ENCODE peak calls at places on chromosome X, in six cellular contexts. Q is mesendoderm, I is H9, Y is neuronal stem cell, W is trophoblast cell, U is mesenchymal stem cell. C is an unnamed sample.

GRCh38 chrX:99572711-99573110 is 837.4 kb downstream of the PCDH19 start:
- DNase-seq in Q (peak), U (no peak), W (no peak), I (no peak), Y (no peak), C (no peak)

GRCh38 chrX:114841051-114841450 is 176.4 kb downstream of the IL13RA2 start:
- DNase-seq in U (peak), Q (peak), I (no peak), Y (no peak), W (no peak), C (peak)

GRCh38 chrX:24676403-24677024 is 17.2 kb upstream of the POLA1 start:
- DNase-seq in W (no peak), Q (peak), U (peak), I (no peak), Y (no peak), C (no peak)

GRCh38 chrX:147838465-147839131 is 73.1 kb upstream of the FMR1 start:
- DNase-seq in Q (peak), U (no peak), W (no peak), Y (no peak), I (no peak), C (no peak)

GRCh38 chrX:49108641-49109040 is 14.9 kb downstream of the GPKOW start:
- DNase-seq in Y (no peak), Q (no peak), I (no peak), U (no peak), W (no peak), C (no peak)

GRCh38 chrX:115563633-115564182 is 2.7 kb downstream of the PLS3 start:
- DNase-seq in Q (no peak), U (no peak), I (no peak), W (no peak), Y (no peak), C (no peak)

GRCh38 chrX:56068274-56068758 is 163.8 kb upstream of the KLF8 start:
- DNase-seq in Y (no peak), U (no peak), I (no peak), Q (no peak), W (no peak), C (no peak)

GRCh38 chrX:4239650-4240540 is 526.4 kb upstream of the PRKX start:
- DNase-seq in I (no peak), W (no peak), Y (no peak), U (no peak), Q (no peak), C (no peak)

GRCh38 chrX:17028381-17028780 is 81.9 kb downstream of the REPS2 start:
- DNase-seq in U (no peak), I (no peak), Y (no peak), W (no peak), Q (no peak), C (no peak)

GRCh38 chrX:23365541-23365940 is 30.9 kb downstream of the PTCHD1 start:
- DNase-seq in Q (no peak), I (no peak), U (no peak), Y (no peak), W (no peak), C (no peak)

GRCh38 chrX:3271485-3272186 is 74.8 kb downstream of the MXRA5 start:
- DNase-seq in Q (no peak), I (no peak), U (peak), Y (no peak), W (no peak), C (peak)

GRCh38 chrX:141936080-141936479 is 32.4 kb downstream of the MAGEC1 start:
- DNase-seq in Q (peak), I (no peak), U (no peak), Y (no peak), W (no peak), C (no peak)

GRCh38 chrX:148865237-148865636 is 364.8 kb downstream of the AFF2 start:
- DNase-seq in I (no peak), Y (no peak), Q (peak), W (no peak), U (no peak), C (no peak)

GRCh38 chrX:12080265-12080664 is 58.0 kb upstream of the FRMPD4 start:
- DNase-seq in I (peak), Q (peak), Y (peak), W (peak), U (peak), C (peak)

GRCh38 chrX:133726211-133726630 is 259.2 kb downstream of the GPC3 start:
- DNase-seq in Q (peak), I (no peak), U (peak), W (no peak), Y (no peak), C (peak)

GRCh38 chrX:30504309-30504708 is 73.3 kb downstream of the TASL start:
- DNase-seq in I (no peak), Q (peak), Y (peak), U (peak), W (no peak), C (peak)

GRCh38 chrX:109281478-109282275 is 200.2 kb downstream of the GUCY2F start:
- DNase-seq in Q (peak), Y (no peak), U (no peak), W (no peak), I (no peak), C (no peak)

GRCh38 chrX:77003956-77004355 is 443.2 kb upstream of the FGF16 start:
- DNase-seq in U (no peak), W (no peak), Q (no peak), I (no peak), Y (no peak), C (no peak)

GRCh38 chrX:3712870-3713224 is 602 bp downstream of the PRKX start:
- DNase-seq in I (no peak), W (no peak), Q (peak), Y (no peak), U (no peak), C (no peak)

GRCh38 chrX:20374866-20375530 is 108.3 kb upstream of the RPS6KA3 start:
- DNase-seq in Y (no peak), U (peak), Q (peak), W (no peak), I (no peak), C (no peak)

GRCh38 chrX:24999501-24999900 is 16.3 kb downstream of the ARX start:
- DNase-seq in U (no peak), Y (no peak), Q (no peak), I (no peak), W (no peak), C (no peak)

DNA sequence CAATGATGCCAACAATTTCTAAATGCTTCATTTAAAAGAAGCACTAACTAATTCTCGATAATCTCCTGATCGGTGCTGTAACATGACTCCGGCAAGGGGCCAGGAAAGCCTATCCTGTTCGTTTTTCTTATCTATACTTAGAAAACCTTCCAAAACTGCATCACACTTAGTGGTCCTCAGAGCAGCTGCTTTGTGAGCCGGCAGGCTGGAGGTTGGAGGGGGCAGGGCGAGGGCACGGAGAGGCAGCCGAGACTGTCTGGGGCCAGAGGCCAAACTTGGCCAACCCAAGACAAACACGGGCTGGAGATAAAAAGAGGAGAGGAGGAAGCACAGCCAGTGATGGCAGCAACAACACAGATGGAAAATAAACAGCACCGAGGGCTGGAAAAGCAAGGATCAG is 455.7 kb downstream of the BCOR start:
- DNase-seq in U (no peak), Q (no peak), Y (no peak), I (no peak), W (no peak), C (no peak)
- H3K18ac ChIP-seq in U (no peak), Q (no peak), Y (no peak), I (no peak), W (no peak), C (no peak)

GRCh38 chrX:102995316-102995715 is 58.2 kb downstream of the RAB40AL start:
- DNase-seq in Y (no peak), U (no peak), Q (no peak), I (no peak), W (no peak), C (no peak)
- H3K18ac ChIP-seq in Y (no peak), U (no peak), Q (no peak), I (no peak), W (no peak), C (no peak)

GRCh38 chrX:67544871-67545771 is 1.3 kb downstream of the AR start:
- DNase-seq in U (peak), Y (peak), W (no peak), I (peak), Q (peak), C (peak)

GRCh38 chrX:67546496-67547423 is 2.9 kb downstream of the AR start:
- DNase-seq in Y (no peak), I (peak), Q (peak), W (no peak), U (peak), C (no peak)

GRCh38 chrX:67545772-67546495 is 2.1 kb downstream of the AR start:
- DNase-seq in Q (peak), U (peak), W (no peak), I (peak), Y (peak), C (no peak)

GRCh38 chrX:67544281-67544680 is 460 bp downstream of the AR start:
- DNase-seq in W (no peak), U (peak), I (peak), Q (peak), Y (peak), C (no peak)

GRCh38 chrX:67543818-67544217 is at the start of gene AR:
- DNase-seq in W (peak), Y (peak), U (peak), I (peak), Q (peak), C (peak)
- H3K18ac ChIP-seq in W (no peak), Y (peak), U (peak), I (peak), Q (peak), C (no peak)

DNA sequence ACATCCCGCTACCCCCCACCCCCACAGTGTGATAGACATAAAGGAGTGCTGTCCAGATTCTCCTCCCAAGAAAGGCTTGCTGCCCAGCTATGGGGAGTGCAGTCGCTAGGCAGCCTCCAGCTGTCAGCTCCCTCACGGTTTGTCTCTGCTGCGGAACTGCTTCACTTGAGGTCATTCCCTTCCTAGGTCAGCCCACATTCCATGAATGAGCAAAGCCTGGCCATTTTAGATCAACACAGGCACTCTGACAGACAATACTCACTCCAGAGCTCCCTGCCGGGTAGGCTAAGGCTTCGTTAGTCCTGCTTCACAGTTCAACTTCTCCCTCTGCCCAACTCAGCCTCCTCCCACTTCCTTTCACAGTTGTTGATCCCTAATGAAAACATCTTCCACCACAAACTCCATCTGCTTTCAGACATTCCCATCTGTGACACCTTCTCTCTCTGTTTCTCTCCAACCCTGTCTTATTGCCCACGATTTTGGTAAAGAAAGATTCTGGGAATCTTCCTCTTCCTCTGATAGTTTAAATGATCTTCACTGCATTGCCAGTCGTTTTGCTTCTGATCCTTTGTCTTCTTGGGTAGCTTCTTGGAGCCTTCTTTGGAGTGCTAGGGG is 318.9 kb upstream of the F9 start:
- DNase-seq in W (no peak), I (peak), U (no peak), Y (no peak), Q (peak), C (no peak)
- H3K18ac ChIP-seq in W (no peak), I (no peak), U (no peak), Y (no peak), Q (peak), C (no peak)

GRCh38 chrX:129540068-129540653 is at the start of gene OCRL:
- DNase-seq in I (peak), W (peak), Y (peak), U (peak), Q (peak), C (peak)
- H3K18ac ChIP-seq in I (peak), W (peak), Y (peak), U (peak), Q (peak), C (peak)

GRCh38 chrX:1111543-1112300 is 100.7 kb downstream of the CRLF2 start:
- DNase-seq in I (peak), W (no peak), U (no peak), Q (peak), Y (peak), C (no peak)
- H3K18ac ChIP-seq in I (no peak), W (no peak), U (no peak), Q (no peak), Y (no peak), C (no peak)

DNA sequence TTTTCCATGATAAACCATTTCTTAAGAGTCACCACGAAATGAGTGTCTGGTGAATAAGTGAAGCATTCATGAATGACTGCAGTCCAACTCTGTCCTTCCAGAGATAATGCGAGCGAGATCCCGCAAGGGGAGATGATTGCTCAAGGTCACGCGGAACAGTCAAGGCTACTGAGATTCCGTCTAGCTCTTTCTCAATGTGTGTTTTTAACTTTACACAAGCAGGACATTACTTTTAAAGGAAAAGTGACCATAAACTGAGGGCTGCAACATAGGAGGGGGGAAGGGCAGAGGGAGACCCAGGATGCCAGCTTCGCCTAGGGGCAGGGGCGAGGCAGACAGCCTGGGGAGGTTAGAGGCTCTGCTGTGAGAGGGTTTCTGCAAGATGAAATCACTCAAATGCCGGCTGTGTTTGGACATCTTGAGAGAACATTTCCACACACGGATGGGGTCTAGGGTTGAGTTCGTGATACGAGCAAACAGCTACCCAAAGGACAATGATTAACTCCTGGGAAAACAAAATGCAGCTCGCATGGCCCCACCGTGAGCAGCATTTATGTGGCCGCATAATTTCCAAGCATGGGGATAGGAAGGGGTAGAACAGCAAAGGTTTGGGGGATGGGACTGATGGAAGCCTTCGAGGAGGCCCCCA is 23.8 kb upstream of the CCNQ start:
- DNase-seq in I (no peak), U (no peak), Q (no peak), W (no peak), Y (no peak), C (peak)
- H3K18ac ChIP-seq in I (no peak), U (no peak), Q (no peak), W (no peak), Y (no peak), C (no peak)

GRCh38 chrX:153886915-153887314 is 942 bp upstream of the L1CAM start:
- DNase-seq in Q (peak), W (peak), I (no peak), Y (no peak), U (no peak), C (no peak)

GRCh38 chrX:153889123-153889522 is 3.1 kb upstream of the L1CAM start:
- DNase-seq in U (no peak), Y (no peak), I (no peak), W (no peak), Q (no peak), C (no peak)

GRCh38 chrX:153888344-153888743 is 2.4 kb upstream of the L1CAM start:
- DNase-seq in I (no peak), U (no peak), Q (no peak), Y (no peak), W (no peak), C (no peak)

GRCh38 chrX:153885968-153886903 is at the start of gene L1CAM:
- DNase-seq in U (no peak), W (peak), Q (peak), Y (no peak), I (peak), C (no peak)

DNA sequence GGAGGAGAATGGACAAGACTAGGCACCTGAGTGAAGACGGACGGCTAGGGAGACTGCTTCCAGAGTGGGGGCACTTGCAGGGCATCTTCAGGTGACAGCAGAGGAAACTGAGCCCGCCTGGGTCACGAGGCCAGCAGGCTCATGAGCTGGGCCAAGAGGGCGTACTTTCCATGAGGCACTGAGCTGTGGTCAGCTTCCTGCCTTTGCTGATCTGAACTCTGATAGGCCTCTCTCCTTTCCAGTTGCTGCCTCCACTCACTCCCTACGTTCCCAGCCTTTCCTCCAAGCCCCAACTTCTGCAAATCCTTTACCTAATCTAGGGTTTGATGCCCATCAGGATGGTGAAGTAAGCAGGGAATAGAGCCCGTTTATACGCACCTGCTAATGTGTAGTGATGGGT is 1.4 kb upstream of the L1CAM start:
- DNase-seq in W (no peak), Y (no peak), Q (no peak), U (no peak), I (no peak), C (no peak)
- H3K18ac ChIP-seq in W (peak), Y (no peak), Q (no peak), U (no peak), I (no peak), C (no peak)

C was measured in IMR-90.